ENCODE peak calls at places on chromosomes 4 and X, in five cellular contexts. I, P, H, A and Q are unnamed samples.

GRCh38 chr4:159006202-159006601 is 96.7 kb upstream of the RAPGEF2 start:
- DNase-seq in I (no peak), H (peak; percentile 98), A (no peak), P (no peak), Q (no peak)

GRCh38 chrX:144730486-144730885 is 516.8 kb upstream of the SPANXN1 start:
- DNase-seq in I (no peak), H (peak; percentile 81), P (no peak), A (no peak), Q (no peak)

GRCh38 chr4:2083116-2083825 is 24.1 kb downstream of the NAT8L start:
- DNase-seq in A (no peak), I (peak; percentile 13), P (no peak), H (no peak), Q (no peak)

GRCh38 chr4:139767168-139767567 is 101.5 kb downstream of the MGST2 start:
- DNase-seq in P (no peak), A (no peak), I (no peak), H (no peak), Q (no peak)

GRCh38 chr4:186844059-186844681 is 120.5 kb upstream of the FAT1 start:
- DNase-seq in P (no peak), I (no peak), A (no peak), H (no peak), Q (no peak)

GRCh38 chr4:135434936-135435335 is 1233.3 kb upstream of the PABPC4L start:
- DNase-seq in P (no peak), A (no peak), I (no peak), H (peak; percentile 12), Q (no peak)

GRCh38 chr4:61245321-61245720 is 45.2 kb downstream of the ADGRL3 start:
- DNase-seq in P (no peak), A (no peak), I (no peak), H (no peak), Q (no peak)

GRCh38 chr4:123340381-123340701 is 56.3 kb upstream of the SPRY1 start:
- DNase-seq in H (peak; percentile 87), A (no peak), I (no peak), P (no peak), Q (no peak)

GRCh38 chrX:20317873-20318272 is 51.2 kb upstream of the RPS6KA3 start:
- DNase-seq in A (no peak), P (no peak), H (no peak), I (no peak), Q (no peak)

GRCh38 chr4:165922747-165923146 is 49.7 kb downstream of the TLL1 start:
- DNase-seq in I (no peak), P (no peak), A (no peak), H (no peak), Q (no peak)

GRCh38 chr4:153522800-153523089 is 56.6 kb downstream of the TMEM131L start:
- DNase-seq in H (no peak), A (no peak), P (peak; percentile 34), I (no peak), Q (no peak)

GRCh38 chr4:115113382-115114106 is at the start of gene NDST4:
- DNase-seq in P (no peak), A (no peak), H (peak; percentile 9), I (no peak), Q (no peak)

GRCh38 chr4:23881674-23882337 is 8.0 kb downstream of the PPARGC1A start:
- DNase-seq in A (no peak), H (no peak), I (no peak), P (no peak), Q (no peak)

GRCh38 chrX:20224814-20225487 is 41.8 kb downstream of the RPS6KA3 start:
- DNase-seq in H (peak; percentile 42), I (no peak), A (no peak), P (no peak), Q (no peak)

GRCh38 chr4:128600996-128601857 is 208.3 kb upstream of the JADE1 start:
- DNase-seq in H (peak; percentile 92), P (no peak), A (peak; percentile 45), I (peak; percentile 73), Q (peak; percentile 88)

GRCh38 chr4:77120888-77121508 is 36.0 kb upstream of the CCNG2 start:
- DNase-seq in H (no peak), A (no peak), P (no peak), I (no peak), Q (no peak)

GRCh38 chrX:37943554-37943953 is 62.8 kb upstream of the SYTL5 start:
- DNase-seq in I (no peak), P (no peak), H (no peak), A (no peak), Q (no peak)

GRCh38 chr4:163681208-163681821 is 186.8 kb downstream of the TMA16 start:
- DNase-seq in I (no peak), H (no peak), P (peak; percentile 62), A (peak; percentile 7), Q (no peak)

GRCh38 chr4:181858746-181859145 is 384.5 kb upstream of the TENM3 start:
- DNase-seq in H (no peak), P (no peak), A (no peak), I (no peak), Q (no peak)

GRCh38 chr4:76214269-76214628 is 625 bp upstream of the SCARB2 start:
- DNase-seq in I (no peak), A (no peak), P (no peak), H (no peak), Q (peak; percentile 41)

GRCh38 chr4:8410641-8411271 is 29.8 kb downstream of the ACOX3 start:
- DNase-seq in A (peak; percentile 70), I (peak; percentile 81), H (peak; percentile 33), P (no peak), Q (peak; percentile 44)

GRCh38 chrX:123155327-123155726 is 28.8 kb upstream of the GRIA3 start:
- DNase-seq in I (no peak), H (peak; percentile 9), P (no peak), A (no peak), Q (no peak)

GRCh38 chrX:10111364-10112148 is 45.2 kb upstream of the CLCN4 start:
- DNase-seq in H (no peak), P (peak; percentile 75), I (no peak), A (peak; percentile 42), Q (no peak)

GRCh38 chr4:22531226-22531625 is 15.4 kb upstream of the ADGRA3 start:
- DNase-seq in A (peak; percentile 9), I (no peak), H (no peak), P (no peak), Q (no peak)

GRCh38 chrX:134484039-134484438 is 24.1 kb downstream of the HPRT1 start:
- DNase-seq in P (peak; percentile 25), A (no peak), H (peak; percentile 39), I (no peak), Q (no peak)

GRCh38 chr4:139619644-139620043 is 46.0 kb upstream of the MGST2 start:
- DNase-seq in H (peak; percentile 30), I (no peak), P (no peak), A (no peak), Q (no peak)

GRCh38 chr4:84809946-84810345 is 156.5 kb downstream of the WDFY3 start:
- DNase-seq in I (no peak), P (no peak), A (no peak), H (no peak), Q (no peak)

GRCh38 chrX:65196758-65197371 is 220.6 kb upstream of the ZC4H2 start:
- DNase-seq in P (no peak), A (no peak), I (peak; percentile 70), H (no peak), Q (no peak)

GRCh38 chrX:152949114-152949513 is 44.8 kb downstream of the PNMA5 start:
- DNase-seq in H (no peak), P (no peak), I (no peak), A (no peak), Q (no peak)

GRCh38 chr4:76755756-76756155 is 142.2 kb downstream of the SOWAHB start:
- DNase-seq in I (no peak), H (no peak), A (no peak), P (no peak), Q (no peak)

GRCh38 chrX:55907968-55908607 is 190.5 kb downstream of the RRAGB start:
- DNase-seq in P (peak; percentile 39), I (peak; percentile 58), A (peak; percentile 38), H (peak; percentile 33), Q (peak; percentile 48)

GRCh38 chrX:88982183-88982582 is 235.2 kb downstream of the CPXCR1 start:
- DNase-seq in I (no peak), P (no peak), H (no peak), A (no peak), Q (no peak)

GRCh38 chrX:119753639-119754257 is 4.6 kb upstream of the SOWAHD start:
- DNase-seq in P (peak; percentile 79), I (no peak), A (no peak), H (no peak), Q (no peak)

DNA sequence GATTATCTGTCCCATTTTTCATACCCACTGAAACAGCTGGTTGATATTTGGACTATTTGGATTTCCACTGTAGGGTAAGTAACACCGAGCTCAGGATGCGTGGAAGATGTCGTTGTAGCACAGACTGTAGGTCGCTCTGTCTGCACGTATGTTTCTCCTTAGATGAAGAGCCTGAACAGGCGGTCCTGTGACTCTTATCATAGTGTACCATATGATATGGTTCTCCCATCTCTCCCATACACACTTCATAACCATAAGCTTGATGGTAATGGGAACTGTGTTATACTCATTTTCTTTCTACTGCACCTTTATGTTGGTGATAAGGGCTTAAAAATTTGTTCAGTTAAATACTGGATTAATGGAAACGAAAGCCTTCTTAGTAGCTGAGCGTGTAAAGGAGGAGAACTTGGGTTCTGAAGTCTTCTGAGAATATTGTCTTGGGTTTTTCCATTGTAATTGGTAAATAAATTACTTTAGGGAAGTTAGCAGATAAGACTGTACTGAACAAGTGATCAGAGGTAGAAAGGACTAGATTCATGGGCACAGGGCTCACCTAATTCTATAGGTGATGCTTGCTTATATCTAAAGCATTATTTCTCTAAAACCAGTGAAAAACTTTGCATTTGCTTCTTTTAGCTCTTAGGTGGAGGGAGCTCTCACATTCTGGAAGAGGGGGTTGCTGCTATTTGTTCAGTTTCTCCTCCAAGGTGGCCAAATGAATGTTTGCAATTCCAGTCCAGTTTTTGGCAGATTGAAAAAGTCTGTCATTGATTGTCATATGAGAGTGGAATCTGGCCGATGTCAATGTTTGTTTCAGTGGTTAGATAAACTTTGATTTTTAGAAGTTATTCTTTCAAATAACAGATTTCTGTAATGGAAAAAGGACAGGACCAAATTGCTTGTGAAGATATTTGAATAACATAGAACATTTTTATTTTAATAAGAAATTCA is 15.8 kb downstream of the SMAD1 start:
- DNase-seq in I (no peak), P (no peak), H (no peak), A (no peak), Q (no peak)
- H3K27me3 ChIP-seq in I (no peaks in the 10 kb centered on the region), P (no peaks in the 10 kb centered on the region), H (no peaks in the 10 kb centered on the region), A (no peaks in the 10 kb centered on the region), Q (no peaks in the 10 kb centered on the region)

GRCh38 chr4:3484057-3484973 is 21.2 kb downstream of the DOK7 start:
- DNase-seq in I (peak; percentile 81), A (peak; percentile 81), H (peak; percentile 87), P (no peak), Q (no peak)
- H3K27me3 ChIP-seq in I (peaks cover 21% of the 10 kb centered on the region), A (no peaks in the 10 kb centered on the region), H (no peaks in the 10 kb centered on the region), P (peaks cover 13% of the 10 kb centered on the region), Q (no peaks in the 10 kb centered on the region)

DNA sequence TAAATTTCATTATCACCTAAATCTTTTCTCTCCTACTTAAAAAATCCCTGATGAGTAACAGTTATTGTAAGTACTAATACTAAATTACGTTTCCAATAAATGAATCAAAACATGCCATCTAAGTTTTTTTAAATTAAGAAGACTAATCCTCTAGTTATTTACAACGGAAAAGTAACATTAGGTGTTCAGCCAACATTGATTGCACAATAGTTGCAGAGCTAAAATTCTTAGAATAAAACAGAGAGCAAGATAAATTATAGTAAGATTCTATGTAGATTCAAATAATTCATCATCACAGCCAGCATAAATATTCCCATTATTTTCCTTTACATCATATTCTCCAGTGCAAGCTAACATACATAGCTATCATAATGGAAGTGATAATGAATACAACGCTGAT is 139.2 kb downstream of the HDX start:
- DNase-seq in I (no peak), P (no peak), A (no peak), H (no peak), Q (no peak)
- H3K27me3 ChIP-seq in I (no peaks in the 10 kb centered on the region), P (no peaks in the 10 kb centered on the region), A (no peaks in the 10 kb centered on the region), H (no peaks in the 10 kb centered on the region), Q (no peaks in the 10 kb centered on the region)

GRCh38 chrX:13938766-13939530 is 90.7 kb downstream of the GEMIN8 start:
- DNase-seq in I (no peak), A (no peak), H (no peak), P (no peak), Q (no peak)
- H3K27me3 ChIP-seq in I (peaks cover 29% of the 10 kb centered on the region), A (no peaks in the 10 kb centered on the region), H (no peaks in the 10 kb centered on the region), P (no peaks in the 10 kb centered on the region), Q (peaks cover 7% of the 10 kb centered on the region)